ENCODE peak calls at places on chromosomes 5 and 9, in seven cellular contexts. X, L, D, A, G, S and H are unnamed samples.

GRCh38 chr5:36252722-36253340 is 11.1 kb upstream of the NADK2 start:
- DNase-seq in A (no peak), L (peak), S (no peak), D (no peak), X (peak), G (no peak), H (no peak)

GRCh38 chr5:123035950-123036390 is 555 bp downstream of the PPIC start:
- DNase-seq in S (peak), D (no peak), A (peak), L (peak), X (peak), G (peak), H (no peak)

GRCh38 chr9:101486693-101487442 is 46.8 kb upstream of the RNF20 start:
- DNase-seq in S (peak), L (peak), G (peak), X (peak), A (peak), D (no peak), H (peak)

GRCh38 chr5:111853748-111854147 is 96.8 kb upstream of the NREP start:
- DNase-seq in A (no peak), X (no peak), L (peak), G (no peak), S (no peak), D (no peak), H (no peak)

GRCh38 chr5:64811050-64811640 is 42.4 kb downstream of the CWC27 start:
- DNase-seq in X (peak), S (peak), D (no peak), L (peak), A (no peak), G (no peak), H (peak)

GRCh38 chr5:171367424-171368370 is 20.0 kb upstream of the NPM1 start:
- DNase-seq in L (peak), A (no peak), X (peak), G (no peak), D (no peak), S (no peak), H (no peak)

GRCh38 chr5:100575815-100576214 is 40.6 kb downstream of the FAM174A start:
- DNase-seq in S (no peak), D (no peak), X (no peak), G (no peak), A (no peak), L (no peak), H (no peak)

GRCh38 chr5:175060264-175060663 is 335.9 kb downstream of the MSX2 start:
- DNase-seq in D (no peak), G (no peak), A (no peak), S (no peak), X (no peak), L (no peak), H (no peak)

GRCh38 chr5:114152656-114153360 is 209.1 kb upstream of the KCNN2 start:
- DNase-seq in A (no peak), G (no peak), S (no peak), L (no peak), X (no peak), D (no peak), H (no peak)

GRCh38 chr5:159826351-159827222 is 89.7 kb upstream of the ADRA1B start:
- DNase-seq in G (no peak), X (peak), L (peak), S (no peak), D (no peak), A (no peak), H (no peak)

GRCh38 chr9:21455320-21455719 is 15.1 kb downstream of the IFNA1 start:
- DNase-seq in L (peak), A (no peak), S (peak), X (no peak), D (no peak), G (no peak), H (no peak)

GRCh38 chr5:111697881-111698757 is 58.9 kb downstream of the NREP start:
- DNase-seq in A (no peak), D (no peak), G (no peak), S (peak), X (peak), L (peak), H (no peak)

GRCh38 chr9:76985581-76985980 is 33.9 kb upstream of the FOXB2 start:
- DNase-seq in A (no peak), G (no peak), X (no peak), S (no peak), D (no peak), L (peak), H (no peak)

GRCh38 chr5:88376728-88377127 is 108.1 kb upstream of the TMEM161B start:
- DNase-seq in G (no peak), D (no peak), A (no peak), X (no peak), S (no peak), L (no peak), H (no peak)

GRCh38 chr5:60377826-60378225 is 322.1 kb downstream of the DEPDC1B start:
- DNase-seq in D (no peak), X (peak), S (no peak), L (no peak), G (no peak), A (no peak), H (no peak)

GRCh38 chr9:83070257-83070656 is 7.3 kb upstream of the RASEF start:
- DNase-seq in S (no peak), A (no peak), D (no peak), G (no peak), X (peak), L (no peak), H (no peak)

GRCh38 chr9:23123048-23123632 is 676.5 kb downstream of the DMRTA1 start:
- DNase-seq in A (no peak), X (peak), D (no peak), G (no peak), L (no peak), S (peak), H (no peak)

DNA sequence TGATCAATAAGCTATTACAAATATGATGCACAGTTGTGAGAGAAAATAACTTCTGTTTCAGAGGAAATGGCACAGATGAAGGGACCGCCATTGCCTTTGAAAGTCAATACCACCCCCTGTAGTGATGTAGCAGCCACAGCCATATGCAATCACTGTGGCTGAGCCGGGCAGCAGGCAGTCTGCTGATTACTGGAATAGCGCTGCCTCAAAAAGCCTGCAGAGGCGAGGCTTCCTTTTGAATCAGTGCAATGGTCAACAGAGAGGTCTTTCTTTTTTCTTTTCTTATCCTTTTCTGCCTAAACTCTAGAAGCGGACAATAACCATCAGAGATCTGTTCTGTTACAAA is 265.1 kb upstream of the TAS2R1 start:
- DNase-seq in X (no peak), D (no peak), L (no peak), A (no peak), G (no peak), S (no peak), H (no peak)
- TF ChIP-seq CTCF in X (no peak), D (no peak), L (no peak), A (no peak), G (no peak), S (no peak), H (no peak)

GRCh38 chr5:177306674-177307543 is 3.3 kb downstream of the PRELID1 start:
- DNase-seq in G (no peak), D (no peak), A (no peak), S (no peak), X (no peak), L (peak), H (no peak)
- TF ChIP-seq CTCF in G (peak), D (no peak), A (no peak), S (no peak), X (no peak), L (no peak), H (no peak)

DNA sequence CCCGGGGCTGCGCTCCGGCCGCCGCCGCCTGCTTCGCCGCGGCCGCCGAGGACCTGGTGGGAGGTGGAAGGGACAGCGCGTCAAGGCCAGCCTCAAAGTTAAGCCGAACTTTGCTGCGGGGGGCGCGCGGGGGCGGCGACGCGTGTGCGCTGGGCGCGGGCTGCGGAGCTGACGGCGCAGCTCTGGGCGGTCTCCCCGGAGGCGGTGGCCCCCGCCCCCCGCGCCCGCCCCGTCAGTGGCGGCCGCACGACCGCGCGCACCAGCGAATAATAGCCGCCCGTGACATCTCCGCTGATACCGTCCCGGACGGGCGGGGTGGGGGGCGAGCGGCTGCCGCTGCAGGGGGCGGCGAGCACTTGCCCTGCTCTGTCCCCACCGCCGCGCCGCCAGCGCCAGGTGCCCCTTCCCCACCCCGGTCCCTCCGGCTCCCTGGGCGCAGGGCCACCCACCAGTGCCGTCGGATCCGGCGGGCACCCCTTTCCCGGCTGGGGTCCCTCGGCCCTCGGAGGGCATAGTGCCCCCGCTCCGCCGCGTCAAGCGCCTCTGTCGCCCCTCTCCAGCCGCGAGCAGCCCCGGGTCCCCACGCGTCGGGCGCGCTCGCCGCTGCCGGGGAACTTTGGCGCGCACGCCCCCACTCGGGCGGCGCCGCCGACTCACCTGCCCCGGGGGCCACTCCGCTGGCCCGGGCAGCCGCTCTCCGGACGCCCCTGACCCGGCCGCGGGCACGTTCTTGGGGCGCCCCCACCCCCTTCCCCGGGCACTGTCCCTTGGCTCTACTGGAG is 772 bp upstream of the FAM78A start:
- DNase-seq in A (no peak), X (no peak), D (no peak), L (no peak), S (no peak), G (no peak), H (no peak)
- TF ChIP-seq CTCF in A (no peak), X (no peak), D (no peak), L (no peak), S (no peak), G (no peak), H (no peak)

DNA sequence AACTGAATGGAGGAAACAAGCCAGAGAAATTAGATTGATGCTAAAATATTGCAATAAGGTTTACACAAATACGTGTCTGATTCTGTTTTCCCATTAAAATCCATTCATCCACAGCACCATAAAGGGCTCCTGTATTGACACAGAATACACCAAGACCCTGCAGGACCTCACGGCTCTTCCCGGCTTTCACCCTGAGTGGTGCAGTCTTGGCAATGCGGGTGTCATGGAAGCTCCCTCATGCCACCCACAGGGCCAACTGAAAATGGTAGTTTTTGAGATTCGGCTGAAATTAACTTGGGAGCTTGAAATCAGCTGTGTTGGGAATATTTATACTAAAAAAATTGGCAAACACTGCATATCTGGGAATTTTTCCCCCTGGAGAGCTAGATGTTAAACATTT is 17.3 kb upstream of the EXOC3 start:
- DNase-seq in L (peak), D (no peak), A (no peak), S (no peak), G (no peak), X (no peak), H (no peak)
- TF ChIP-seq CTCF in L (no peak), D (peak), A (no peak), S (no peak), G (no peak), X (peak), H (peak)

GRCh38 chr9:97990259-97990658 is 7.1 kb downstream of the ANP32B start:
- DNase-seq in D (no peak), S (no peak), G (no peak), L (peak), A (no peak), X (peak), H (no peak)
- TF ChIP-seq CTCF in D (no peak), S (no peak), G (no peak), L (peak), A (no peak), X (peak), H (no peak)

GRCh38 chr9:96686638-96687335 is 31.7 kb upstream of the PRXL2C start:
- DNase-seq in X (peak), A (peak), S (no peak), L (peak), D (peak), G (peak), H (peak)
- TF ChIP-seq CTCF in X (peak), A (peak), S (no peak), L (peak), D (peak), G (peak), H (no peak)

DNA sequence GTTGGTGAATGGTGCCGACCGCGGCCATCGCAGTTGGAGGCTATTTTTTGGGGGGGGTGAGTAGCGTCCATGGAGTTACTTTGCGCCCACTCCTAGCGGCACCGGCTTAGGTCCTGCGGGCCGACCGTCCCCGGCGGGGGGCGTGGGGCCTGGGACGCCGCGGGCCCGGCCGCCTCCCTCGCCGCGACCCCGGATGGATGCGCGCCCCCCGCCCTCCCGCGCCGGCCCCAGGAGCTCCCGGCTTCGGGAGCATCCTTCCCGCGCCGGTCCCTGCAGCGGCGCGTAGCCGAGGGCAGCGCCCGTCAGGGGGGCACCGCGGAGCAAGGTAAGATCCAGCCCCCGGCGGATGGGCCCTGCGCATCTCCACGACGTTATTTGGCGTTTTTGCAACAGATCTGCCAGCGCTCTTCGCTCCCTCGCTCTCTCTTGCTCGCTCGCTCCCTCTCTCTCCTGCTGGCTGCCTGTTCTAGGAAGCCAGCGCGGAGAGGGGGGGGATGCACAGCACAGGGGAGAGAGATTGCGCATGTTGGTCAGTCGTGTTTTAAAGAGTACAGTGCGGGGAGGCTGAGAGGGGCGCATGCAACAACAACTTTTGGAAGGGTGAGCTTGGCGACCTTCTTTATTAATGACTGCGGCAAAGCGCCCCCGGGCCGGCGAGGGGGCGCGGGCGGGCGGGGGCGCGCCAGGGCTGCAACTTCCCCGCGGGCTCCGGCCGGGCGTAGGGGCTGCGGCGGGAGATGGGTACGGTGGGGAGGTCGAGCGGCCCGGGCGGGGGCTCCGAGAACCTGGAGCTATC is 415 bp downstream of the JADE2 start:
- DNase-seq in A (peak), S (peak), X (peak), D (peak), G (peak), L (peak), H (no peak)
- TF ChIP-seq CTCF in A (no peak), S (no peak), X (no peak), D (no peak), G (no peak), L (no peak), H (no peak)

GRCh38 chr5:72920690-72921089 is 35.2 kb upstream of the FCHO2 start:
- DNase-seq in S (peak), L (peak), G (no peak), X (peak), D (no peak), A (no peak), H (no peak)
- TF ChIP-seq CTCF in S (peak), L (peak), G (peak), X (no peak), D (no peak), A (no peak), H (peak)

DNA sequence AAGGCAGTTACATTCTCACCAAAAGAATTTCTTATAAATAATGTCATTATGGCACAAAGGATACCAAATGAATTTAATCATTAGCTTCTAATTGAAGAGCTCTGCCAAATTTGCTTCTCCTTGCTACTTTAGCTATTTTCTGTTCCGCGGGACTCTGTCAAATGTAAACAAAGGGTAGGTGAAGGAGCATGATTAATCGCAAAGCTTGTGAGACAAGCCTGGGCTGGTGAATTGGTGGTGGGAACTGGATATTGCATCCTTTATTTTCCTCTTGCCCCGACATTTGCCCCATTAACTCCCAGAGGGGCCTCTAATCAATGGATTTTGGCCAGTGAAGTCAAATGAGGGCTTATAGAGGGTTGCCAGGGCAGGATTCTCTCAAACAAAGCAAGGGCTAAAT is 234.2 kb upstream of the RFX3 start:
- DNase-seq in S (no peak), A (no peak), G (no peak), L (no peak), X (peak), D (no peak), H (no peak)
- TF ChIP-seq CTCF in S (no peak), A (no peak), G (no peak), L (no peak), X (no peak), D (no peak), H (no peak)

GRCh38 chr5:140366770-140367630 is 7.0 kb downstream of the SLC4A9 start:
- DNase-seq in A (no peak), L (no peak), S (no peak), G (no peak), X (no peak), D (no peak), H (no peak)
- TF ChIP-seq CTCF in A (no peak), L (no peak), S (no peak), G (no peak), X (no peak), D (no peak), H (no peak)